ENCODE peak calls at places on chromosomes 13 and 19, in ten cellular contexts. One of them, this sample, is unnamed.

GRCh38 chr13:102877285-102877684 is 31.5 kb downstream of the ERCC5 start:
- DNase-seq in AG09309: no peak
- DNase-seq in hepatic stellate cell: no peak
- DNase-seq in HCT116: no peak
- DNase-seq in fibroblast of lung: peak; percentile 75
- DNase-seq in hypothalamus: no peak
- DNase-seq in AG04450: no peak
- DNase-seq in effector memory CD4-positive, alpha-beta T cell: no peak
- DNase-seq in testis: no peak
- DNase-seq in HTR-8/SVneo: no peak
- DNase-seq in this sample: no peak

GRCh38 chr13:93847162-93847561 is 620.6 kb downstream of the GPC6 start:
- DNase-seq in AG09309: peak; percentile 43
- DNase-seq in hepatic stellate cell: peak; percentile 5
- DNase-seq in HCT116: no peak
- DNase-seq in fibroblast of lung: peak; percentile 88
- DNase-seq in hypothalamus: no peak
- DNase-seq in AG04450: peak; percentile 42
- DNase-seq in effector memory CD4-positive, alpha-beta T cell: no peak
- DNase-seq in testis: no peak
- DNase-seq in HTR-8/SVneo: no peak
- DNase-seq in this sample: peak; percentile 69

GRCh38 chr13:40401911-40402776 is 264.3 kb downstream of the FOXO1 start:
- DNase-seq in AG09309: peak; percentile 86
- DNase-seq in hepatic stellate cell: peak; percentile 72
- DNase-seq in HCT116: peak; percentile 64
- DNase-seq in fibroblast of lung: peak; percentile 97
- DNase-seq in hypothalamus: peak; percentile 46
- DNase-seq in AG04450: peak; percentile 79
- DNase-seq in effector memory CD4-positive, alpha-beta T cell: no peak
- DNase-seq in testis: peak; percentile 93
- DNase-seq in HTR-8/SVneo: peak; percentile 69
- DNase-seq in this sample: peak; percentile 80

GRCh38 chr13:113562866-113563265 is 21.7 kb upstream of the TFDP1 start:
- DNase-seq in AG09309: no peak
- DNase-seq in hepatic stellate cell: no peak
- DNase-seq in HCT116: no peak
- DNase-seq in fibroblast of lung: no peak
- DNase-seq in hypothalamus: no peak
- DNase-seq in AG04450: no peak
- DNase-seq in effector memory CD4-positive, alpha-beta T cell: no peak
- DNase-seq in testis: no peak
- DNase-seq in HTR-8/SVneo: no peak
- DNase-seq in this sample: no peak

GRCh38 chr13:37139356-37139755 is 33.9 kb upstream of the CSNK1A1L start:
- DNase-seq in AG09309: no peak
- DNase-seq in hepatic stellate cell: no peak
- DNase-seq in HCT116: no peak
- DNase-seq in fibroblast of lung: no peak
- DNase-seq in hypothalamus: no peak
- DNase-seq in AG04450: no peak
- DNase-seq in effector memory CD4-positive, alpha-beta T cell: no peak
- DNase-seq in testis: no peak
- DNase-seq in HTR-8/SVneo: no peak
- DNase-seq in this sample: no peak

GRCh38 chr19:47697863-47698609 is 15.2 kb upstream of the EHD2 start:
- DNase-seq in AG09309: peak; percentile 50
- DNase-seq in hepatic stellate cell: peak; percentile 89
- DNase-seq in HCT116: peak; percentile 68
- DNase-seq in fibroblast of lung: peak; percentile 66
- DNase-seq in hypothalamus: peak; percentile 60
- DNase-seq in AG04450: peak; percentile 53
- DNase-seq in effector memory CD4-positive, alpha-beta T cell: peak; percentile 17
- DNase-seq in testis: peak; percentile 87
- DNase-seq in HTR-8/SVneo: peak; percentile 88
- DNase-seq in this sample: peak; percentile 29

GRCh38 chr19:29384676-29385075 is 141.1 kb upstream of the VSTM2B start:
- DNase-seq in AG09309: no peak
- DNase-seq in hepatic stellate cell: no peak
- DNase-seq in HCT116: no peak
- DNase-seq in fibroblast of lung: no peak
- DNase-seq in hypothalamus: no peak
- DNase-seq in AG04450: no peak
- DNase-seq in effector memory CD4-positive, alpha-beta T cell: no peak
- DNase-seq in testis: no peak
- DNase-seq in HTR-8/SVneo: no peak
- DNase-seq in this sample: no peak

GRCh38 chr19:18333680-18334079 is 6.7 kb upstream of the PGPEP1 start:
- DNase-seq in AG09309: no peak
- DNase-seq in hepatic stellate cell: no peak
- DNase-seq in HCT116: no peak
- DNase-seq in fibroblast of lung: no peak
- DNase-seq in hypothalamus: no peak
- DNase-seq in AG04450: no peak
- DNase-seq in effector memory CD4-positive, alpha-beta T cell: no peak
- DNase-seq in testis: no peak
- DNase-seq in HTR-8/SVneo: no peak
- DNase-seq in this sample: no peak

GRCh38 chr19:49347835-49348234 is 12.6 kb downstream of the CD37 start:
- DNase-seq in AG09309: peak; percentile 47
- DNase-seq in hepatic stellate cell: peak; percentile 87
- DNase-seq in HCT116: peak; percentile 81
- DNase-seq in fibroblast of lung: peak; percentile 66
- DNase-seq in hypothalamus: no peak
- DNase-seq in AG04450: no peak
- DNase-seq in effector memory CD4-positive, alpha-beta T cell: no peak
- DNase-seq in testis: peak; percentile 54
- DNase-seq in HTR-8/SVneo: peak; percentile 62
- DNase-seq in this sample: no peak

GRCh38 chr19:5343848-5344247 is 3.2 kb upstream of the PTPRS start:
- DNase-seq in AG09309: peak; percentile 18
- DNase-seq in hepatic stellate cell: no peak
- DNase-seq in HCT116: no peak
- DNase-seq in fibroblast of lung: peak; percentile 58
- DNase-seq in hypothalamus: no peak
- DNase-seq in AG04450: peak; percentile 13
- DNase-seq in effector memory CD4-positive, alpha-beta T cell: no peak
- DNase-seq in testis: no peak
- DNase-seq in HTR-8/SVneo: no peak
- DNase-seq in this sample: no peak

GRCh38 chr19:41373993-41374392 is 2.3 kb upstream of the TMEM91 start:
- DNase-seq in AG09309: peak; percentile 55
- DNase-seq in hepatic stellate cell: peak; percentile 75
- DNase-seq in HCT116: no peak
- DNase-seq in fibroblast of lung: peak; percentile 90
- DNase-seq in hypothalamus: peak; percentile 32
- DNase-seq in AG04450: peak; percentile 89
- DNase-seq in effector memory CD4-positive, alpha-beta T cell: no peak
- DNase-seq in testis: peak; percentile 89
- DNase-seq in HTR-8/SVneo: peak; percentile 31
- DNase-seq in this sample: peak; percentile 44

GRCh38 chr19:17926044-17926443 is 6.8 kb upstream of the CCDC124 start:
- DNase-seq in AG09309: no peak
- DNase-seq in hepatic stellate cell: no peak
- DNase-seq in HCT116: no peak
- DNase-seq in fibroblast of lung: no peak
- DNase-seq in hypothalamus: no peak
- DNase-seq in AG04450: no peak
- DNase-seq in effector memory CD4-positive, alpha-beta T cell: no peak
- DNase-seq in testis: no peak
- DNase-seq in HTR-8/SVneo: no peak
- DNase-seq in this sample: no peak

GRCh38 chr19:42294471-42295137 is 7.3 kb upstream of the PRR19 start:
- DNase-seq in AG09309: no peak
- DNase-seq in hepatic stellate cell: no peak
- DNase-seq in HCT116: no peak
- DNase-seq in fibroblast of lung: no peak
- DNase-seq in hypothalamus: no peak
- DNase-seq in AG04450: no peak
- DNase-seq in effector memory CD4-positive, alpha-beta T cell: no peak
- DNase-seq in testis: no peak
- DNase-seq in HTR-8/SVneo: no peak
- DNase-seq in this sample: no peak

GRCh38 chr19:28468701-28469459 is 744.1 kb downstream of the UQCRFS1 start:
- DNase-seq in AG09309: peak; percentile 55
- DNase-seq in hepatic stellate cell: peak; percentile 85
- DNase-seq in HCT116: no peak
- DNase-seq in fibroblast of lung: peak; percentile 77
- DNase-seq in hypothalamus: no peak
- DNase-seq in AG04450: no peak
- DNase-seq in effector memory CD4-positive, alpha-beta T cell: no peak
- DNase-seq in testis: no peak
- DNase-seq in HTR-8/SVneo: no peak
- DNase-seq in this sample: no peak

GRCh38 chr13:53422415-53422814 is 393.8 kb downstream of the OLFM4 start:
- DNase-seq in AG09309: no peak
- DNase-seq in hepatic stellate cell: no peak
- DNase-seq in HCT116: no peak
- DNase-seq in fibroblast of lung: no peak
- DNase-seq in hypothalamus: no peak
- DNase-seq in AG04450: no peak
- DNase-seq in effector memory CD4-positive, alpha-beta T cell: no peak
- DNase-seq in testis: no peak
- DNase-seq in HTR-8/SVneo: no peak
- DNase-seq in this sample: no peak

GRCh38 chr13:22757530-22758120 is 423.2 kb upstream of the SGCG start:
- DNase-seq in AG09309: no peak
- DNase-seq in hepatic stellate cell: no peak
- DNase-seq in HCT116: no peak
- DNase-seq in fibroblast of lung: no peak
- DNase-seq in hypothalamus: no peak
- DNase-seq in AG04450: no peak
- DNase-seq in effector memory CD4-positive, alpha-beta T cell: no peak
- DNase-seq in testis: no peak
- DNase-seq in HTR-8/SVneo: no peak
- DNase-seq in this sample: no peak

GRCh38 chr19:6706633-6706958 is 13.9 kb downstream of the C3 start:
- DNase-seq in AG09309: no peak
- DNase-seq in hepatic stellate cell: no peak
- DNase-seq in HCT116: no peak
- DNase-seq in fibroblast of lung: no peak
- DNase-seq in hypothalamus: no peak
- DNase-seq in AG04450: no peak
- DNase-seq in effector memory CD4-positive, alpha-beta T cell: no peak
- DNase-seq in testis: no peak
- DNase-seq in HTR-8/SVneo: no peak
- DNase-seq in this sample: no peak

GRCh38 chr13:71378992-71379905 is 487.8 kb downstream of the DACH1 start:
- DNase-seq in AG09309: no peak
- DNase-seq in hepatic stellate cell: no peak
- DNase-seq in HCT116: no peak
- DNase-seq in fibroblast of lung: peak; percentile 55
- DNase-seq in hypothalamus: no peak
- DNase-seq in AG04450: no peak
- DNase-seq in effector memory CD4-positive, alpha-beta T cell: no peak
- DNase-seq in testis: no peak
- DNase-seq in HTR-8/SVneo: no peak
- DNase-seq in this sample: peak; percentile 43

GRCh38 chr13:31755211-31755610 is 15.9 kb downstream of the RXFP2 start:
- DNase-seq in AG09309: no peak
- DNase-seq in hepatic stellate cell: no peak
- DNase-seq in HCT116: no peak
- DNase-seq in fibroblast of lung: no peak
- DNase-seq in hypothalamus: no peak
- DNase-seq in AG04450: no peak
- DNase-seq in effector memory CD4-positive, alpha-beta T cell: no peak
- DNase-seq in testis: no peak
- DNase-seq in HTR-8/SVneo: no peak
- DNase-seq in this sample: no peak

GRCh38 chr13:83709751-83710515 is 172.3 kb downstream of the SLITRK1 start:
- DNase-seq in AG09309: no peak
- DNase-seq in hepatic stellate cell: no peak
- DNase-seq in HCT116: no peak
- DNase-seq in fibroblast of lung: no peak
- DNase-seq in hypothalamus: no peak
- DNase-seq in AG04450: no peak
- DNase-seq in effector memory CD4-positive, alpha-beta T cell: no peak
- DNase-seq in testis: no peak
- DNase-seq in HTR-8/SVneo: no peak
- DNase-seq in this sample: no peak

GRCh38 chr13:80160110-80160509 is 180.8 kb downstream of the SPRY2 start:
- DNase-seq in AG09309: no peak
- DNase-seq in hepatic stellate cell: no peak
- DNase-seq in HCT116: no peak
- DNase-seq in fibroblast of lung: no peak
- DNase-seq in hypothalamus: no peak
- DNase-seq in AG04450: no peak
- DNase-seq in effector memory CD4-positive, alpha-beta T cell: no peak
- DNase-seq in testis: no peak
- DNase-seq in HTR-8/SVneo: no peak
- DNase-seq in this sample: no peak

GRCh38 chr13:65724261-65724660 is 1505.9 kb downstream of the PCDH9 start:
- DNase-seq in AG09309: peak; percentile 14
- DNase-seq in hepatic stellate cell: no peak
- DNase-seq in HCT116: no peak
- DNase-seq in fibroblast of lung: peak; percentile 73
- DNase-seq in hypothalamus: no peak
- DNase-seq in AG04450: no peak
- DNase-seq in effector memory CD4-positive, alpha-beta T cell: no peak
- DNase-seq in testis: no peak
- DNase-seq in HTR-8/SVneo: no peak
- DNase-seq in this sample: no peak

GRCh38 chr13:40114305-40114896 is 458.9 kb downstream of the COG6 start:
- DNase-seq in AG09309: no peak
- DNase-seq in hepatic stellate cell: no peak
- DNase-seq in HCT116: no peak
- DNase-seq in fibroblast of lung: no peak
- DNase-seq in hypothalamus: no peak
- DNase-seq in AG04450: no peak
- DNase-seq in effector memory CD4-positive, alpha-beta T cell: no peak
- DNase-seq in testis: no peak
- DNase-seq in HTR-8/SVneo: no peak
- DNase-seq in this sample: no peak

GRCh38 chr13:40336228-40337221 is 329.9 kb downstream of the FOXO1 start:
- DNase-seq in AG09309: no peak
- DNase-seq in hepatic stellate cell: no peak
- DNase-seq in HCT116: no peak
- DNase-seq in fibroblast of lung: no peak
- DNase-seq in hypothalamus: no peak
- DNase-seq in AG04450: no peak
- DNase-seq in effector memory CD4-positive, alpha-beta T cell: no peak
- DNase-seq in testis: no peak
- DNase-seq in HTR-8/SVneo: no peak
- DNase-seq in this sample: no peak

This sample was measured in retinal pigment epithelial cell.